ENCODE peak calls at places on chromosomes 4 and X, in seven cellular contexts. C, D, Y, W, I, Q and V are unnamed samples.

GRCh38 chr4:66376396-66376795 is 706.1 kb upstream of the EPHA5 start:
- DNase-seq in C (no peak), I (no peak), Y (no peak), W (no peak), Q (no peak), D (no peak), V (no peak)

GRCh38 chrX:80765226-80765625 is 44.5 kb downstream of the BRWD3 start:
- DNase-seq in D (peak; percentile 27), Q (no peak), Y (no peak), I (peak; percentile 38), C (peak; percentile 77), W (no peak), V (peak; percentile 72)

GRCh38 chrX:18895157-18895952 is 88.6 kb downstream of the PHKA2 start:
- DNase-seq in Y (no peak), W (peak; percentile 24), I (no peak), Q (no peak), D (no peak), C (peak; percentile 37), V (peak; percentile 56)

GRCh38 chr4:145735330-145735638 is 55.3 kb downstream of the C4orf51 start:
- DNase-seq in Y (no peak), I (peak; percentile 91), Q (no peak), W (no peak), D (peak; percentile 98), C (peak; percentile 96), V (peak; percentile 88)

GRCh38 chr4:74768857-74769525 is 25.3 kb downstream of the BTC start:
- DNase-seq in Y (no peak), I (peak; percentile 22), D (no peak), C (peak; percentile 9), Q (no peak), W (no peak), V (no peak)

GRCh38 chrX:12930150-12930549 is 23.7 kb downstream of the TLR8 start:
- DNase-seq in Y (no peak), D (no peak), C (no peak), Q (no peak), W (no peak), I (no peak), V (no peak)

GRCh38 chrX:151722241-151722846 is 6.5 kb downstream of the FATE1 start:
- DNase-seq in Y (peak; percentile 27), C (no peak), D (peak; percentile 75), I (no peak), Q (peak; percentile 43), W (peak; percentile 82), V (peak; percentile 41)

GRCh38 chrX:133353233-133353632 is 62.1 kb downstream of the GPC4 start:
- DNase-seq in Y (no peak), C (no peak), Q (no peak), W (no peak), I (no peak), D (no peak), V (no peak)

GRCh38 chr4:10079256-10079655 is 37.3 kb downstream of the WDR1 start:
- DNase-seq in C (no peak), I (no peak), Q (no peak), W (no peak), D (no peak), Y (no peak), V (no peak)

GRCh38 chr4:15451181-15451865 is 18.4 kb upstream of the CC2D2A start:
- DNase-seq in C (peak; percentile 51), Q (no peak), Y (no peak), I (peak; percentile 80), D (no peak), W (no peak), V (no peak)

GRCh38 chr4:7857238-7857701 is 82.4 kb downstream of the AFAP1 start:
- DNase-seq in Y (no peak), C (peak; percentile 99), D (no peak), I (peak; percentile 63), W (no peak), Q (no peak), V (peak; percentile 83)

GRCh38 chr4:71383984-71384383 is 45.2 kb downstream of the SLC4A4 start:
- DNase-seq in D (no peak), Y (no peak), Q (no peak), W (no peak), C (no peak), I (no peak), V (no peak)

GRCh38 chrX:3815896-3816664 is 102.6 kb upstream of the PRKX start:
- DNase-seq in Q (no peak), W (peak; percentile 58), I (peak; percentile 34), C (peak; percentile 12), Y (peak; percentile 20), D (peak; percentile 55), V (no peak)

DNA sequence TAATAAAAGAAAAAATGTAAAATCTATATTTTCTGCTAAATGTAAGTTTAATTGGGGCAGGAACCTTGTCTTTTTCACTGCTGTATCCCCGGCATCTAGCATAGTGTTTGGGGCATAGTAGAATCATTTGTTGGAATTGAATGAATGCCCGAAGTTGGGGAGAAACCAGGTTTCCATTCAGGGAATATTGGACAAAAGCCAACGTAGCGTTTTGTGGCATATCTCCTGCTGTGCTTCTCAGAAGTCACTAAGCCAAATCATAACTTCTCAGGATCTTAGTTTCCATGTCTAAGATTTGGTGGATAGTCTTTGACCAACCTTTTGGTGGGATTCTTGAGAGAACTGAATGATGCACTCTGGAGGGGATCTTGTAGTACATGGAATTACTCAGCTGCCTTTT is 42.0 kb upstream of the PGRMC2 start:
- DNase-seq in D (no peak), Y (no peak), Q (no peak), W (no peak), C (no peak), I (no peak), V (no peak)
- H4K8ac ChIP-seq in D (no peak overlapping the region), Y (no peak overlapping the region), Q (no peak overlapping the region), W (no peak overlapping the region), C (no peak overlapping the region), I (no peak overlapping the region), V (no peak overlapping the region)

GRCh38 chrX:23727206-23727605 is 15.9 kb downstream of the ACOT9 start:
- DNase-seq in D (no peak), I (no peak), Q (no peak), Y (no peak), C (no peak), W (no peak), V (no peak)
- H2AK5ac ChIP-seq in D (no peak overlapping the region), I (no peak overlapping the region), Q (no peak overlapping the region), Y (no peak overlapping the region), C (no peak overlapping the region), W (no peak overlapping the region), V (no peak overlapping the region)

DNA sequence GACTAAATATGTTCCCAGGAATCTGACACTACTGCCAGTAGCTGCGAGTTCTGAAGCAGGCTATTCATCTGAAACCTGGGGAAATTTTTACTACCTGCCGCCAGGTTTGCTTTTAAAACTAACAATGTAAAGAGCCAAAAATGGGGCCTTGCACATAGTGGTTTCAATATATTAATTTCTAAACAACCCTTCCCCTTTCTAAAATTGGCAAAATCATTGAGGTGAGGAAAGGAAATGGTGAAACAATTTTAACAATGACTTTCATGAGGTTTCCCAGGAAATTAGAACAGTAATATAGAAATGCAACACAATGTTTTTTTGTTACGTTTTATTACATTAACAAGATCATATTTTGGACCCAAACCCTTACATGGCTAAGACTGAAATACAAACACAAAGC is 21.3 kb downstream of the FANCB start:
- DNase-seq in W (no peak), Q (no peak), D (no peak), Y (no peak), C (no peak), I (no peak), V (no peak)
- H4K8ac ChIP-seq in W (no peak overlapping the region), Q (no peak overlapping the region), D (no peak overlapping the region), Y (no peak overlapping the region), C (no peak overlapping the region), I (no peak overlapping the region), V (no peak overlapping the region)

GRCh38 chr4:11628093-11628725 is 199.5 kb upstream of the HS3ST1 start:
- DNase-seq in Y (no peak), W (no peak), D (no peak), C (peak; percentile 64), I (peak; percentile 56), Q (no peak), V (peak; percentile 81)
- H2AK5ac ChIP-seq in Y (no peak overlapping the region), W (no peak overlapping the region), D (no peak overlapping the region), C (peak overlapping the region; percentile 31), I (no peak overlapping the region), Q (no peak overlapping the region), V (no peak overlapping the region)

GRCh38 chr4:21763865-21764264 is 184.7 kb downstream of the KCNIP4 start:
- DNase-seq in W (no peak), Q (no peak), Y (no peak), D (no peak), I (no peak), C (no peak), V (no peak)

GRCh38 chr4:21765810-21766407 is 182.7 kb downstream of the KCNIP4 start:
- DNase-seq in C (peak; percentile 29), Q (peak; percentile 47), D (peak; percentile 86), W (peak; percentile 71), I (peak; percentile 64), Y (peak; percentile 70), V (peak; percentile 61)

GRCh38 chr4:21768349-21769310 is 179.9 kb downstream of the KCNIP4 start:
- DNase-seq in D (peak; percentile 65), Q (no peak), Y (peak; percentile 37), I (peak; percentile 66), C (peak; percentile 52), W (no peak), V (peak; percentile 72)

GRCh38 chr4:21769404-21770147 is 179.0 kb downstream of the KCNIP4 start:
- DNase-seq in D (no peak), W (no peak), Y (no peak), C (peak; percentile 47), Q (no peak), I (peak; percentile 64), V (no peak)
- H4K8ac ChIP-seq in D (no peak overlapping the region), W (no peak overlapping the region), Y (no peak overlapping the region), C (no peak overlapping the region), Q (no peak overlapping the region), I (no peak overlapping the region), V (no peak overlapping the region)

GRCh38 chr4:6848717-6849305 is 60.8 kb upstream of the TBC1D14 start:
- DNase-seq in Q (no peak), W (no peak), Y (no peak), C (peak; percentile 8), I (no peak), D (peak; percentile 28), V (no peak)
- H2AK5ac ChIP-seq in Q (no peak overlapping the region), W (no peak overlapping the region), Y (no peak overlapping the region), C (no peak overlapping the region), I (no peak overlapping the region), D (no peak overlapping the region), V (no peak overlapping the region)